ENCODE peak calls at places on chromosomes 1 and 21, in six cellular contexts. One of them, this sample, is unnamed.

GRCh38 chr1:197619008-197619640 is 156.2 kb downstream of the DENND1B start:
- DNase-seq in AML-193: peak; percentile 45
- DNase-seq in NCI-H1694: peak; percentile 81
- DNase-seq in activated T-cell treated with anti-CD3 and anti-CD28 coated beads, Interleukin-2, amount 50 U/mL, for 1 hour: no peak
- DNase-seq in NAMALWA: peak; percentile 28
- DNase-seq in GM12865: no peak
- DNase-seq in this sample: no peak

GRCh38 chr1:220013497-220013896 is 32.8 kb downstream of the EPRS1 start:
- DNase-seq in NAMALWA: no peak
- DNase-seq in GM12865: no peak
- DNase-seq in AML-193: no peak
- DNase-seq in activated T-cell treated with anti-CD3 and anti-CD28 coated beads, Interleukin-2, amount 50 U/mL, for 1 hour: no peak
- DNase-seq in NCI-H1694: no peak
- DNase-seq in this sample: no peak

GRCh38 chr1:983736-984475 is 2.0 kb upstream of the PERM1 start:
- DNase-seq in activated T-cell treated with anti-CD3 and anti-CD28 coated beads, Interleukin-2, amount 50 U/mL, for 1 hour: peak; percentile 73
- DNase-seq in NAMALWA: peak; percentile 62
- DNase-seq in AML-193: no peak
- DNase-seq in NCI-H1694: no peak
- DNase-seq in GM12865: peak; percentile 46
- DNase-seq in this sample: peak; percentile 68

GRCh38 chr1:53348491-53349368 is 20.9 kb upstream of the LRP8 start:
- DNase-seq in NCI-H1694: no peak
- DNase-seq in GM12865: no peak
- DNase-seq in AML-193: no peak
- DNase-seq in NAMALWA: no peak
- DNase-seq in activated T-cell treated with anti-CD3 and anti-CD28 coated beads, Interleukin-2, amount 50 U/mL, for 1 hour: no peak
- DNase-seq in this sample: peak; percentile 53

GRCh38 chr1:200042437-200043329 is 15.2 kb downstream of the NR5A2 start:
- DNase-seq in NCI-H1694: no peak
- DNase-seq in GM12865: no peak
- DNase-seq in NAMALWA: no peak
- DNase-seq in AML-193: no peak
- DNase-seq in activated T-cell treated with anti-CD3 and anti-CD28 coated beads, Interleukin-2, amount 50 U/mL, for 1 hour: no peak
- DNase-seq in this sample: no peak

GRCh38 chr1:72690871-72691270 is 408.5 kb upstream of the NEGR1 start:
- DNase-seq in NCI-H1694: no peak
- DNase-seq in NAMALWA: no peak
- DNase-seq in activated T-cell treated with anti-CD3 and anti-CD28 coated beads, Interleukin-2, amount 50 U/mL, for 1 hour: no peak
- DNase-seq in AML-193: no peak
- DNase-seq in GM12865: no peak
- DNase-seq in this sample: no peak

GRCh38 chr1:235075955-235076308 is 52.7 kb downstream of the TOMM20 start:
- DNase-seq in NAMALWA: no peak
- DNase-seq in NCI-H1694: no peak
- DNase-seq in GM12865: peak; percentile 65
- DNase-seq in AML-193: no peak
- DNase-seq in activated T-cell treated with anti-CD3 and anti-CD28 coated beads, Interleukin-2, amount 50 U/mL, for 1 hour: no peak
- DNase-seq in this sample: no peak

GRCh38 chr1:201912832-201913231 is 24.1 kb downstream of the SHISA4 start:
- DNase-seq in AML-193: no peak
- DNase-seq in NCI-H1694: no peak
- DNase-seq in NAMALWA: no peak
- DNase-seq in activated T-cell treated with anti-CD3 and anti-CD28 coated beads, Interleukin-2, amount 50 U/mL, for 1 hour: no peak
- DNase-seq in GM12865: no peak
- DNase-seq in this sample: peak; percentile 74

GRCh38 chr1:12035306-12035705 is 16.0 kb downstream of the MIIP start:
- DNase-seq in AML-193: peak; percentile 58
- DNase-seq in NAMALWA: no peak
- DNase-seq in NCI-H1694: no peak
- DNase-seq in activated T-cell treated with anti-CD3 and anti-CD28 coated beads, Interleukin-2, amount 50 U/mL, for 1 hour: no peak
- DNase-seq in GM12865: no peak
- DNase-seq in this sample: no peak

GRCh38 chr1:205391386-205391785 is 30.5 kb downstream of the LEMD1 start:
- DNase-seq in AML-193: no peak
- DNase-seq in activated T-cell treated with anti-CD3 and anti-CD28 coated beads, Interleukin-2, amount 50 U/mL, for 1 hour: no peak
- DNase-seq in NAMALWA: no peak
- DNase-seq in GM12865: no peak
- DNase-seq in NCI-H1694: no peak
- DNase-seq in this sample: no peak

GRCh38 chr1:22105611-22106207 is 37.2 kb downstream of the WNT4 start:
- DNase-seq in GM12865: peak; percentile 72
- DNase-seq in AML-193: peak; percentile 50
- DNase-seq in NAMALWA: peak; percentile 71
- DNase-seq in NCI-H1694: peak; percentile 38
- DNase-seq in activated T-cell treated with anti-CD3 and anti-CD28 coated beads, Interleukin-2, amount 50 U/mL, for 1 hour: no peak
- DNase-seq in this sample: no peak

GRCh38 chr21:42062543-42063022 is 8.5 kb upstream of the UMODL1 start:
- DNase-seq in activated T-cell treated with anti-CD3 and anti-CD28 coated beads, Interleukin-2, amount 50 U/mL, for 1 hour: peak; percentile 88
- DNase-seq in GM12865: peak; percentile 96
- DNase-seq in NAMALWA: peak; percentile 95
- DNase-seq in NCI-H1694: no peak
- DNase-seq in AML-193: peak; percentile 26
- DNase-seq in this sample: no peak

GRCh38 chr1:244662604-244663003 is 9.7 kb downstream of the DESI2 start:
- DNase-seq in NCI-H1694: no peak
- DNase-seq in AML-193: no peak
- DNase-seq in activated T-cell treated with anti-CD3 and anti-CD28 coated beads, Interleukin-2, amount 50 U/mL, for 1 hour: no peak
- DNase-seq in GM12865: no peak
- DNase-seq in NAMALWA: peak; percentile 41
- DNase-seq in this sample: peak; percentile 29

GRCh38 chr1:66300986-66301451 is 232.9 kb upstream of the SGIP1 start:
- DNase-seq in NCI-H1694: no peak
- DNase-seq in GM12865: peak; percentile 83
- DNase-seq in NAMALWA: no peak
- DNase-seq in activated T-cell treated with anti-CD3 and anti-CD28 coated beads, Interleukin-2, amount 50 U/mL, for 1 hour: no peak
- DNase-seq in AML-193: peak; percentile 25
- DNase-seq in this sample: no peak

GRCh38 chr1:160777486-160778089 is 18.4 kb upstream of the LY9 start:
- DNase-seq in NAMALWA: peak; percentile 85
- DNase-seq in NCI-H1694: peak; percentile 44
- DNase-seq in activated T-cell treated with anti-CD3 and anti-CD28 coated beads, Interleukin-2, amount 50 U/mL, for 1 hour: peak; percentile 39
- DNase-seq in GM12865: peak; percentile 77
- DNase-seq in AML-193: peak; percentile 26
- DNase-seq in this sample: peak; percentile 74

GRCh38 chr1:62962794-62963776 is 179.2 kb downstream of the ATG4C start:
- DNase-seq in GM12865: peak; percentile 57
- DNase-seq in activated T-cell treated with anti-CD3 and anti-CD28 coated beads, Interleukin-2, amount 50 U/mL, for 1 hour: no peak
- DNase-seq in NAMALWA: peak; percentile 71
- DNase-seq in NCI-H1694: no peak
- DNase-seq in AML-193: peak; percentile 3
- DNase-seq in this sample: peak; percentile 86

GRCh38 chr1:40414331-40414730 is 35.9 kb upstream of the ZFP69B start:
- DNase-seq in GM12865: no peak
- DNase-seq in NAMALWA: no peak
- DNase-seq in activated T-cell treated with anti-CD3 and anti-CD28 coated beads, Interleukin-2, amount 50 U/mL, for 1 hour: no peak
- DNase-seq in NCI-H1694: no peak
- DNase-seq in AML-193: no peak
- DNase-seq in this sample: no peak

GRCh38 chr21:44817914-44818635 is at the start of gene SUMO3:
- DNase-seq in AML-193: peak; percentile 65
- DNase-seq in NAMALWA: peak; percentile 88
- DNase-seq in GM12865: peak; percentile 93
- DNase-seq in activated T-cell treated with anti-CD3 and anti-CD28 coated beads, Interleukin-2, amount 50 U/mL, for 1 hour: peak; percentile 94
- DNase-seq in NCI-H1694: peak; percentile 29
- DNase-seq in this sample: peak; percentile 85

GRCh38 chr1:24875257-24875656 is 54.8 kb downstream of the RUNX3 start:
- DNase-seq in NAMALWA: no peak
- DNase-seq in GM12865: no peak
- DNase-seq in activated T-cell treated with anti-CD3 and anti-CD28 coated beads, Interleukin-2, amount 50 U/mL, for 1 hour: no peak
- DNase-seq in NCI-H1694: no peak
- DNase-seq in AML-193: no peak
- DNase-seq in this sample: peak; percentile 56

GRCh38 chr1:185694081-185694480 is 40.1 kb upstream of the HMCN1 start:
- DNase-seq in AML-193: peak; percentile 86
- DNase-seq in NCI-H1694: no peak
- DNase-seq in activated T-cell treated with anti-CD3 and anti-CD28 coated beads, Interleukin-2, amount 50 U/mL, for 1 hour: no peak
- DNase-seq in GM12865: peak; percentile 77
- DNase-seq in NAMALWA: peak; percentile 82
- DNase-seq in this sample: no peak

GRCh38 chr1:106600626-106601025 is 455.8 kb upstream of the PRMT6 start:
- DNase-seq in NCI-H1694: no peak
- DNase-seq in AML-193: no peak
- DNase-seq in GM12865: no peak
- DNase-seq in NAMALWA: no peak
- DNase-seq in activated T-cell treated with anti-CD3 and anti-CD28 coated beads, Interleukin-2, amount 50 U/mL, for 1 hour: no peak
- DNase-seq in this sample: no peak

GRCh38 chr1:109821831-109822745 is 58.4 kb upstream of the EPS8L3 start:
- DNase-seq in activated T-cell treated with anti-CD3 and anti-CD28 coated beads, Interleukin-2, amount 50 U/mL, for 1 hour: no peak
- DNase-seq in AML-193: no peak
- DNase-seq in GM12865: no peak
- DNase-seq in NCI-H1694: no peak
- DNase-seq in NAMALWA: no peak
- DNase-seq in this sample: peak; percentile 50

GRCh38 chr1:2193514-2194251 is 889 bp downstream of the FAAP20 start:
- DNase-seq in NAMALWA: no peak
- DNase-seq in NCI-H1694: no peak
- DNase-seq in activated T-cell treated with anti-CD3 and anti-CD28 coated beads, Interleukin-2, amount 50 U/mL, for 1 hour: no peak
- DNase-seq in AML-193: no peak
- DNase-seq in GM12865: no peak
- DNase-seq in this sample: no peak

GRCh38 chr1:27873671-27874384 is 1.5 kb downstream of the THEMIS2 start:
- DNase-seq in NCI-H1694: no peak
- DNase-seq in GM12865: peak; percentile 68
- DNase-seq in activated T-cell treated with anti-CD3 and anti-CD28 coated beads, Interleukin-2, amount 50 U/mL, for 1 hour: peak; percentile 12
- DNase-seq in AML-193: peak; percentile 61
- DNase-seq in NAMALWA: peak; percentile 51
- DNase-seq in this sample: no peak